ENCODE peak calls at places on chromosomes 2 and 18, in five cellular contexts. E is heart left ventricle, N is HT1080, D is spleen, L is MCF 10A. Y is an unnamed sample.

GRCh38 chr2:60312618-60313017 is 240.8 kb downstream of the BCL11A start:
- DNase-seq in N (no peak), D (no peak), L (no peak), E (no peak), Y (no peak)

GRCh38 chr2:98898423-98898841 is 37.6 kb downstream of the CRACDL start:
- DNase-seq in E (no peak), L (no peak), D (no peak), N (no peak), Y (no peak)

GRCh38 chr2:216064014-216064630 is 17.5 kb downstream of the PECR start:
- DNase-seq in D (no peak), L (no peak), E (no peak), N (peak), Y (no peak)

GRCh38 chr18:63909870-63910269 is 2.1 kb downstream of the SERPINB10 start:
- DNase-seq in E (no peak), L (peak), D (no peak), N (no peak), Y (no peak)

GRCh38 chr2:190501702-190502407 is 32.7 kb downstream of the NEMP2 start:
- DNase-seq in L (no peak), E (no peak), D (no peak), N (no peak), Y (no peak)

GRCh38 chr2:110099036-110099420 is 16.6 kb downstream of the MALL start:
- DNase-seq in L (no peak), N (no peak), D (no peak), E (no peak), Y (no peak)

GRCh38 chr2:218260742-218261423 is at the start of gene GPBAR1:
- DNase-seq in E (peak), D (no peak), L (no peak), N (no peak), Y (no peak)

GRCh38 chr2:98282109-98282508 is 64.1 kb upstream of the CNGA3 start:
- DNase-seq in L (no peak), D (no peak), E (no peak), N (peak), Y (peak)

GRCh38 chr2:120461546-120462537 is 115.9 kb downstream of the INHBB start:
- DNase-seq in D (peak), N (no peak), E (no peak), L (no peak), Y (no peak)

GRCh38 chr18:10995576-10995975 is 153.8 kb downstream of the PIEZO2 start:
- DNase-seq in L (no peak), E (no peak), N (no peak), D (no peak), Y (no peak)

Y was measured in PC-3.